ENCODE peak calls at places on chromosomes 1 and 21, in ten cellular contexts. One of them, this sample, is unnamed. For H3K4me1, the result is how much of the 10 kb centered on the place peaks cover.

GRCh38 chr1:233707906-233708292 is 94.0 kb downstream of the KCNK1 start:
- DNase-seq in tibial artery: no peak
- DNase-seq in pancreas: no peak
- DNase-seq in sigmoid colon: no peak
- DNase-seq in thoracic aorta: no peak
- DNase-seq in breast epithelium: no peak
- DNase-seq in neural progenitor cell: no peak
- DNase-seq in heart left ventricle: peak
- DNase-seq in suprapubic skin: no peak
- DNase-seq in right cardiac atrium: no peak
- DNase-seq in this sample: no peak

GRCh38 chr1:116353155-116353554 is 19.9 kb upstream of the ATP1A1 start:
- DNase-seq in tibial artery: no peak
- DNase-seq in pancreas: no peak
- DNase-seq in sigmoid colon: no peak
- DNase-seq in thoracic aorta: no peak
- DNase-seq in breast epithelium: no peak
- DNase-seq in neural progenitor cell: no peak
- DNase-seq in heart left ventricle: no peak
- DNase-seq in suprapubic skin: no peak
- DNase-seq in right cardiac atrium: no peak
- DNase-seq in this sample: no peak

GRCh38 chr1:164914208-164914607 is 355.2 kb downstream of the PBX1 start:
- DNase-seq in tibial artery: no peak
- DNase-seq in pancreas: no peak
- DNase-seq in sigmoid colon: no peak
- DNase-seq in thoracic aorta: no peak
- DNase-seq in breast epithelium: no peak
- DNase-seq in neural progenitor cell: no peak
- DNase-seq in heart left ventricle: no peak
- DNase-seq in suprapubic skin: no peak
- DNase-seq in right cardiac atrium: no peak
- DNase-seq in this sample: no peak

GRCh38 chr1:1170891-1171550 is 2.7 kb upstream of the TTLL10 start:
- DNase-seq in tibial artery: peak
- DNase-seq in pancreas: no peak
- DNase-seq in sigmoid colon: no peak
- DNase-seq in thoracic aorta: no peak
- DNase-seq in breast epithelium: no peak
- DNase-seq in neural progenitor cell: peak
- DNase-seq in heart left ventricle: peak
- DNase-seq in suprapubic skin: peak
- DNase-seq in right cardiac atrium: peak
- DNase-seq in this sample: no peak

GRCh38 chr1:110187139-110187890 is 22.8 kb upstream of the KCNC4 start:
- DNase-seq in tibial artery: peak
- DNase-seq in pancreas: no peak
- DNase-seq in sigmoid colon: no peak
- DNase-seq in thoracic aorta: no peak
- DNase-seq in breast epithelium: no peak
- DNase-seq in neural progenitor cell: no peak
- DNase-seq in heart left ventricle: peak
- DNase-seq in suprapubic skin: no peak
- DNase-seq in right cardiac atrium: no peak
- DNase-seq in this sample: no peak

GRCh38 chr1:177185209-177185608 is 14.5 kb downstream of the BRINP2 start:
- DNase-seq in tibial artery: no peak
- DNase-seq in pancreas: no peak
- DNase-seq in sigmoid colon: no peak
- DNase-seq in thoracic aorta: no peak
- DNase-seq in breast epithelium: no peak
- DNase-seq in neural progenitor cell: peak
- DNase-seq in heart left ventricle: no peak
- DNase-seq in suprapubic skin: no peak
- DNase-seq in right cardiac atrium: no peak
- DNase-seq in this sample: peak

GRCh38 chr1:33866286-33866685 is 2.4 kb downstream of the HMGB4 start:
- DNase-seq in tibial artery: no peak
- DNase-seq in pancreas: no peak
- DNase-seq in sigmoid colon: no peak
- DNase-seq in thoracic aorta: no peak
- DNase-seq in breast epithelium: no peak
- DNase-seq in neural progenitor cell: no peak
- DNase-seq in heart left ventricle: no peak
- DNase-seq in suprapubic skin: no peak
- DNase-seq in right cardiac atrium: no peak
- DNase-seq in this sample: peak

GRCh38 chr1:18482721-18483425 is 2.1 kb downstream of the KLHDC7A start:
- DNase-seq in tibial artery: no peak
- DNase-seq in pancreas: no peak
- DNase-seq in sigmoid colon: no peak
- DNase-seq in thoracic aorta: no peak
- DNase-seq in breast epithelium: no peak
- DNase-seq in neural progenitor cell: no peak
- DNase-seq in heart left ventricle: no peak
- DNase-seq in suprapubic skin: peak
- DNase-seq in right cardiac atrium: peak
- DNase-seq in this sample: no peak

GRCh38 chr1:1777510-1777909 is 760 bp downstream of the NADK start:
- DNase-seq in tibial artery: peak
- DNase-seq in pancreas: no peak
- DNase-seq in sigmoid colon: peak
- DNase-seq in thoracic aorta: no peak
- DNase-seq in breast epithelium: no peak
- DNase-seq in neural progenitor cell: peak
- DNase-seq in heart left ventricle: peak
- DNase-seq in suprapubic skin: no peak
- DNase-seq in right cardiac atrium: peak
- DNase-seq in this sample: peak

GRCh38 chr21:26819944-26820343 is 25.3 kb downstream of the ADAMTS1 start:
- DNase-seq in tibial artery: no peak
- DNase-seq in pancreas: no peak
- DNase-seq in sigmoid colon: no peak
- DNase-seq in thoracic aorta: no peak
- DNase-seq in breast epithelium: no peak
- DNase-seq in neural progenitor cell: no peak
- DNase-seq in heart left ventricle: no peak
- DNase-seq in suprapubic skin: no peak
- DNase-seq in right cardiac atrium: no peak
- DNase-seq in this sample: no peak

GRCh38 chr1:158112994-158113758 is 67.5 kb upstream of the CD1D start:
- DNase-seq in tibial artery: no peak
- DNase-seq in pancreas: no peak
- DNase-seq in sigmoid colon: no peak
- DNase-seq in thoracic aorta: no peak
- DNase-seq in breast epithelium: no peak
- DNase-seq in neural progenitor cell: peak
- DNase-seq in heart left ventricle: peak
- DNase-seq in suprapubic skin: no peak
- DNase-seq in right cardiac atrium: peak
- DNase-seq in this sample: peak

DNA sequence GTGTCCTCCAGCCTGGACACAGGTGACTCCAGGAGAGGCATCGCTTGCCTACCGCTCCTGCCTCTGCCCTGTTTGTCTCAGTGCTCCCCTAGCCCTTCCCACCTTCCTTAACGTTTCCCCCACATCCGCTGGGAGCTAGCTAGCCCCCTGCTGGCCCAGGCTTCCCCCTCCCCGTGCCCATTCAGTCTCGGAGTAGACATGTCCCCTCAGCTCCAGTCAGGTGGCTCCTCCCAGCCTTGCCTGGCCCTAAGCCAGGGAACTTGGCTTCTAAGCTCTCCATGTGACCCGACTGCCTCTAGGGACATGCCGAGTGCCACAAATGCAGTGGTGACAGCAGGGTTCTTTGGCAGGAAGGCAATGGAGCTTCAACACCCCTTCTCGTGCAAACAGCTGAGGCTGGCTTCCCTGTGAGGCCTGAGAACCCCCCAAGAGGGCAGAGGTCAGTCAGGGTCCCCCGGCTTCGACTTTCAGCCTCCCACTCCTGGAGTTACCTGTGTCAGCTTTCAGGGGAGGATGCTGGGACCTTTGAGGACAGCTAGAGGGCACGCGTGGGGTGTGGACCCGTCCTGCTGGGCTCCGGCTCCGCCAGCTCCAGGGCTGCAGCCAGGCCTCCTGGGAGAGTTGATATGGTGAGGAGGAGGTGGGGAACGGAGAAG is 16.2 kb downstream of the DRAXIN start:
- DNase-seq in tibial artery: no peak
- DNase-seq in pancreas: peak
- DNase-seq in sigmoid colon: no peak
- DNase-seq in thoracic aorta: no peak
- DNase-seq in breast epithelium: peak
- DNase-seq in neural progenitor cell: no peak
- DNase-seq in heart left ventricle: no peak
- DNase-seq in suprapubic skin: no peak
- DNase-seq in right cardiac atrium: peak
- DNase-seq in this sample: peak
- H3K27ac ChIP-seq in tibial artery: no peak
- H3K27ac ChIP-seq in pancreas: no peak
- H3K27ac ChIP-seq in sigmoid colon: no peak
- H3K27ac ChIP-seq in thoracic aorta: no peak
- H3K27ac ChIP-seq in breast epithelium: no peak
- H3K27ac ChIP-seq in neural progenitor cell: no peak
- H3K27ac ChIP-seq in heart left ventricle: peak
- H3K27ac ChIP-seq in suprapubic skin: no peak
- H3K27ac ChIP-seq in right cardiac atrium: no peak
- H3K27ac ChIP-seq in this sample: no peak

DNA sequence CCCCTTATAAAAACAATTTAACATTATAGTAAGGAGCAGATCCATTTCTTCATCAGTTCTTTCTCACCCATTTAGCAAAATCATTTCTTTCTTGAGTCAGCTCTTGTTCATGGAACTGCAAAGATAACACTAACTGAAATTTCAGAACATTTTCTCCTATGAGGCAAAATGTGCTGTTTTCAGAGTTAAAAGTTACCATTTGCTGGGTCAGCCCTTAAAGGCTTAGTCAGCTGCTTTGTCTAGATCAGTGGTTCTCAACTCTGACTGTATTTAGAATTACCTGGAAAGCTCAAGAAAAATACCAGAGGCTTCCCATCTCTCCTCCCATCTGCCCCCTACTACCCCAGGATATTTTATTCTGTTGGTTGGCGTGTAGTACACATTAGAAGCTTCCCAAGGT is 12.2 kb downstream of the METTL13 start:
- DNase-seq in tibial artery: no peak
- DNase-seq in pancreas: no peak
- DNase-seq in sigmoid colon: no peak
- DNase-seq in thoracic aorta: no peak
- DNase-seq in breast epithelium: no peak
- DNase-seq in neural progenitor cell: no peak
- DNase-seq in heart left ventricle: no peak
- DNase-seq in suprapubic skin: no peak
- DNase-seq in right cardiac atrium: no peak
- DNase-seq in this sample: no peak
- H3K4me1 ChIP-seq in tibial artery: under half
- H3K4me1 ChIP-seq in pancreas: under half
- H3K4me1 ChIP-seq in sigmoid colon: under half
- H3K4me1 ChIP-seq in thoracic aorta: under half
- H3K4me1 ChIP-seq in breast epithelium: under half
- H3K4me1 ChIP-seq in neural progenitor cell: under half
- H3K4me1 ChIP-seq in heart left ventricle: under half
- H3K4me1 ChIP-seq in suprapubic skin: under half
- H3K4me1 ChIP-seq in right cardiac atrium: under half
- H3K4me1 ChIP-seq in this sample: under half

DNA sequence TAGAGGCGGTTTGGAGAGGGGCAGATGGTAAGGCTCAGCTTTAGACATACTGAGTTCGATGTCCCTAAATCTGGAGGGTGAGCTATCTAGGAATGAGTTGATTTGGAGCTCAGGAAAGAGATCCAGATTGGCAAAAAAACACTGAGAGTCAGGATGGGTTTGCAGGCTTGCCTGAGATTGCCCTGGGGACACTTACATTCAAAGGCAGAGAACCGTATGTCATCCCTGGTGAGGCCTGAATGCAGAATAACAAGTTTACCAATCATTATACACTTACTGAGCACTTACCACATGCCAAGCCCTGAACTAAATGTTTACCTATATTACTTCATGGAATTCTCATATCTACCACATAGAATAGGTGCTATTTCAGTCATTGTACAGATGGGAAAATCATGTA is 27.5 kb downstream of the TFAP2E start:
- DNase-seq in tibial artery: no peak
- DNase-seq in pancreas: no peak
- DNase-seq in sigmoid colon: no peak
- DNase-seq in thoracic aorta: no peak
- DNase-seq in breast epithelium: no peak
- DNase-seq in neural progenitor cell: no peak
- DNase-seq in heart left ventricle: no peak
- DNase-seq in suprapubic skin: no peak
- DNase-seq in right cardiac atrium: no peak
- DNase-seq in this sample: no peak
- H3K27ac ChIP-seq in tibial artery: no peak
- H3K27ac ChIP-seq in pancreas: no peak
- H3K27ac ChIP-seq in sigmoid colon: no peak
- H3K27ac ChIP-seq in thoracic aorta: no peak
- H3K27ac ChIP-seq in breast epithelium: no peak
- H3K27ac ChIP-seq in neural progenitor cell: no peak
- H3K27ac ChIP-seq in heart left ventricle: no peak
- H3K27ac ChIP-seq in suprapubic skin: no peak
- H3K27ac ChIP-seq in right cardiac atrium: no peak
- H3K27ac ChIP-seq in this sample: no peak

GRCh38 chr1:182850319-182850718 is 11.2 kb downstream of the DHX9 start:
- DNase-seq in tibial artery: no peak
- DNase-seq in pancreas: no peak
- DNase-seq in sigmoid colon: no peak
- DNase-seq in thoracic aorta: no peak
- DNase-seq in breast epithelium: no peak
- DNase-seq in neural progenitor cell: no peak
- DNase-seq in heart left ventricle: no peak
- DNase-seq in suprapubic skin: no peak
- DNase-seq in right cardiac atrium: no peak
- DNase-seq in this sample: no peak

GRCh38 chr1:182848736-182849135 is 9.6 kb downstream of the DHX9 start:
- DNase-seq in tibial artery: no peak
- DNase-seq in pancreas: no peak
- DNase-seq in sigmoid colon: no peak
- DNase-seq in thoracic aorta: no peak
- DNase-seq in breast epithelium: no peak
- DNase-seq in neural progenitor cell: no peak
- DNase-seq in heart left ventricle: no peak
- DNase-seq in suprapubic skin: no peak
- DNase-seq in right cardiac atrium: no peak
- DNase-seq in this sample: no peak

GRCh38 chr1:182845379-182845778 is 6.2 kb downstream of the DHX9 start:
- DNase-seq in tibial artery: no peak
- DNase-seq in pancreas: no peak
- DNase-seq in sigmoid colon: no peak
- DNase-seq in thoracic aorta: no peak
- DNase-seq in breast epithelium: no peak
- DNase-seq in neural progenitor cell: no peak
- DNase-seq in heart left ventricle: no peak
- DNase-seq in suprapubic skin: no peak
- DNase-seq in right cardiac atrium: no peak
- DNase-seq in this sample: no peak

GRCh38 chr1:182845894-182846293 is 6.7 kb downstream of the DHX9 start:
- DNase-seq in tibial artery: no peak
- DNase-seq in pancreas: no peak
- DNase-seq in sigmoid colon: no peak
- DNase-seq in thoracic aorta: no peak
- DNase-seq in breast epithelium: no peak
- DNase-seq in neural progenitor cell: no peak
- DNase-seq in heart left ventricle: no peak
- DNase-seq in suprapubic skin: no peak
- DNase-seq in right cardiac atrium: no peak
- DNase-seq in this sample: no peak

GRCh38 chr1:182847105-182847504 is 8.0 kb downstream of the DHX9 start:
- DNase-seq in tibial artery: no peak
- DNase-seq in pancreas: no peak
- DNase-seq in sigmoid colon: no peak
- DNase-seq in thoracic aorta: no peak
- DNase-seq in breast epithelium: no peak
- DNase-seq in neural progenitor cell: no peak
- DNase-seq in heart left ventricle: no peak
- DNase-seq in suprapubic skin: no peak
- DNase-seq in right cardiac atrium: no peak
- DNase-seq in this sample: no peak
- H3K4me1 ChIP-seq in tibial artery: under half
- H3K4me1 ChIP-seq in pancreas: under half
- H3K4me1 ChIP-seq in sigmoid colon: under half
- H3K4me1 ChIP-seq in thoracic aorta: under half
- H3K4me1 ChIP-seq in breast epithelium: under half
- H3K4me1 ChIP-seq in neural progenitor cell: under half
- H3K4me1 ChIP-seq in heart left ventricle: under half
- H3K4me1 ChIP-seq in suprapubic skin: under half
- H3K4me1 ChIP-seq in right cardiac atrium: under half
- H3K4me1 ChIP-seq in this sample: under half